ENCODE peak calls at places on chromosomes 11 and 22, in seven cellular contexts. L is colonic mucosa, A is BE2C, H is foreskin fibroblast, B is A549, K is fibroblast of mammary gland, G is GM12865. C is an unnamed sample.

GRCh38 chr11:62251698-62252097 is 9.7 kb downstream of the SCGB1D2 start:
- DNase-seq in L (no peak), A (no peak), H (no peak), B (no peak), K (no peak), G (no peak), C (no peak)

GRCh38 chr22:43440103-43440387 is 28.2 kb downstream of the MPPED1 start:
- DNase-seq in L (no peak), A (no peak), H (no peak), B (no peak), K (no peak), G (no peak), C (no peak)

GRCh38 chr11:116176484-116177005 is 596.2 kb downstream of the BUD13 start:
- DNase-seq in L (no peak), A (no peak), H (no peak), B (no peak), K (no peak), G (peak), C (no peak)

GRCh38 chr11:103988595-103988969 is 47.9 kb upstream of the DDI1 start:
- DNase-seq in L (no peak), A (no peak), H (peak), B (no peak), K (peak), G (no peak), C (peak)

GRCh38 chr22:30572840-30573593 is 1.4 kb downstream of the GAL3ST1 start:
- DNase-seq in L (peak), A (no peak), H (peak), B (peak), K (no peak), G (no peak), C (no peak)

GRCh38 chr11:75468534-75469340 is 35.7 kb upstream of the KLHL35 start:
- DNase-seq in L (no peak), A (peak), H (peak), B (no peak), K (peak), G (no peak), C (peak)

GRCh38 chr11:27688076-27688475 is 12.2 kb downstream of the BDNF start:
- DNase-seq in L (no peak), A (peak), H (no peak), B (no peak), K (no peak), G (no peak), C (no peak)

GRCh38 chr11:119094816-119095065 is 6.9 kb downstream of the DPAGT1 start:
- DNase-seq in L (peak), A (peak), H (peak), B (no peak), K (peak), G (peak), C (peak)

GRCh38 chr11:125945011-125945796 is 640 bp upstream of the VSIG10L2 start:
- DNase-seq in L (no peak), A (no peak), H (no peak), B (no peak), K (no peak), G (no peak), C (no peak)

GRCh38 chr11:63530021-63530420 is 6.6 kb upstream of the PLAAT4 start:
- DNase-seq in L (no peak), A (no peak), H (no peak), B (no peak), K (no peak), G (no peak), C (no peak)

GRCh38 chr11:18775492-18776292 is 15.9 kb downstream of the PTPN5 start:
- DNase-seq in L (peak), A (peak), H (peak), B (peak), K (peak), G (peak), C (peak)

GRCh38 chr11:7516488-7516887 is 2.7 kb downstream of the PPFIBP2 start:
- DNase-seq in L (no peak), A (no peak), H (no peak), B (no peak), K (no peak), G (no peak), C (no peak)

GRCh38 chr11:7512525-7513209 is 1.1 kb upstream of the PPFIBP2 start:
- DNase-seq in L (peak), A (peak), H (peak), B (no peak), K (peak), G (peak), C (peak)

GRCh38 chr11:7513210-7514098 is at the start of gene PPFIBP2:
- DNase-seq in L (peak), A (peak), H (peak), B (peak), K (peak), G (peak), C (peak)

GRCh38 chr11:7514099-7514725 is 413 bp downstream of the PPFIBP2 start:
- DNase-seq in L (peak), A (no peak), H (peak), B (peak), K (no peak), G (peak), C (no peak)

GRCh38 chr11:7515544-7515943 is 1.7 kb downstream of the PPFIBP2 start:
- DNase-seq in L (no peak), A (no peak), H (no peak), B (no peak), K (no peak), G (no peak), C (no peak)
- H3K4me3 ChIP-seq in L (no peak), A (no peak), H (no peak), B (no peak), K (no peak), G (peak), C (no peak)

DNA sequence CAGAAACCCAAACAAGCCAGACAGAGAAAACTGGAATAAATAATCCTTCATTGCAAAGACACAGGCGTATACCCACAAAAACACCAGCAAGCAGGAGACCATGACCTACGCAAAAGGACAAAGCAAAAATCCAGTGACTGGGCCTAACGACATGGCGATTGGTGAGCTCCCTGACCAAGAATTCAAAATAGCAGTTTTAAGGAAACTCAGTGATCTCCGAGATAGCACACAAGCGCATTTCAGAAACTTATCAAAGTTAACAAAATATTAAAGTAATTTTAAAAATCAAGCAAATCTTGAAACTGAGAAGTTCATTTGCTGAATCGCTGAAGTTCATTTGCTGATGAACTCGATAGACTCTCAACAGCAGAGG is 27.6 kb downstream of the DBX1 start:
- DNase-seq in L (no peak), A (no peak), H (no peak), B (no peak), K (no peak), G (no peak), C (no peak)
- TF ChIP-seq CTCF in L (peak), A (no peak), H (no peak), B (no peak), K (no peak), G (no peak), C (no peak)

GRCh38 chr22:26513852-26514251 is 1.6 kb upstream of the TFIP11 start:
- DNase-seq in L (no peak), A (no peak), H (peak), B (no peak), K (no peak), G (no peak), C (no peak)

GRCh38 chr22:26517429-26517828 is 5.2 kb upstream of the TFIP11 start:
- DNase-seq in L (no peak), A (no peak), H (peak), B (no peak), K (no peak), G (no peak), C (no peak)

GRCh38 chr22:26515938-26516337 is 3.7 kb upstream of the TFIP11 start:
- DNase-seq in L (no peak), A (no peak), H (no peak), B (no peak), K (no peak), G (no peak), C (no peak)

GRCh38 chr22:26514419-26515161 is 2.3 kb upstream of the TFIP11 start:
- DNase-seq in L (no peak), A (no peak), H (no peak), B (no peak), K (no peak), G (no peak), C (no peak)

GRCh38 chr22:26516503-26516902 is 4.2 kb upstream of the TFIP11 start:
- DNase-seq in L (no peak), A (no peak), H (no peak), B (no peak), K (no peak), G (no peak), C (no peak)
- H3K4me3 ChIP-seq in L (no peak), A (no peak), H (no peak), B (no peak), K (no peak), G (no peak), C (no peak)

DNA sequence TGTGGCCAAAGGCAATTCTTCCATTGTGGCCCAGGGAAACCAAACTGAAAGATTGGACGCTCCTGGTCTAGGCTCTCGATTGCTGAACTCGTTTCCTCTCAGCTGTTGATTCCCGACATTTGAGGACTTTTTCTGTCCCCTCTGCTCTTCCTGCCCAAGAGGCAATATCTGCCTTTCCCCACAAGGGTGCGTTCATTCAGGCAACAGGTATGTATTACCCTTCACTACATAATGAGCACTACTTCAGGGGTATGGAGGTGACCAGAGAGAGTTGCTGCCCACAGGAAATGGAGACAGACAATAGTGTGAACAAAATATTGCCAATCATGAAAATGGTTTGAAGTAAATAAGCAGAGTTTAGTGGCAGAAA is 8.2 kb downstream of the PTH start:
- DNase-seq in L (peak), A (no peak), H (peak), B (peak), K (peak), G (peak), C (peak)
- TF ChIP-seq CTCF in L (peak), A (no peak), H (no peak), B (no peak), K (peak), G (peak), C (peak)

GRCh38 chr22:28976588-28976987 is 85.0 kb downstream of the C22orf31 start:
- DNase-seq in L (no peak), A (no peak), H (peak), B (no peak), K (peak), G (peak), C (peak)

GRCh38 chr22:28978863-28979799 is 82.5 kb downstream of the C22orf31 start:
- DNase-seq in L (no peak), A (no peak), H (no peak), B (no peak), K (peak), G (no peak), C (no peak)

GRCh38 chr22:28978158-28978557 is 83.5 kb downstream of the C22orf31 start:
- DNase-seq in L (no peak), A (no peak), H (peak), B (peak), K (peak), G (no peak), C (peak)

GRCh38 chr22:28977481-28977971 is 84.1 kb downstream of the C22orf31 start:
- DNase-seq in L (no peak), A (no peak), H (no peak), B (no peak), K (peak), G (no peak), C (peak)

GRCh38 chr22:28977050-28977449 is 84.6 kb downstream of the C22orf31 start:
- DNase-seq in L (no peak), A (no peak), H (peak), B (no peak), K (no peak), G (no peak), C (no peak)
- H3K4me3 ChIP-seq in L (no peak), A (no peak), H (peak), B (peak), K (no peak), G (no peak), C (no peak)

DNA sequence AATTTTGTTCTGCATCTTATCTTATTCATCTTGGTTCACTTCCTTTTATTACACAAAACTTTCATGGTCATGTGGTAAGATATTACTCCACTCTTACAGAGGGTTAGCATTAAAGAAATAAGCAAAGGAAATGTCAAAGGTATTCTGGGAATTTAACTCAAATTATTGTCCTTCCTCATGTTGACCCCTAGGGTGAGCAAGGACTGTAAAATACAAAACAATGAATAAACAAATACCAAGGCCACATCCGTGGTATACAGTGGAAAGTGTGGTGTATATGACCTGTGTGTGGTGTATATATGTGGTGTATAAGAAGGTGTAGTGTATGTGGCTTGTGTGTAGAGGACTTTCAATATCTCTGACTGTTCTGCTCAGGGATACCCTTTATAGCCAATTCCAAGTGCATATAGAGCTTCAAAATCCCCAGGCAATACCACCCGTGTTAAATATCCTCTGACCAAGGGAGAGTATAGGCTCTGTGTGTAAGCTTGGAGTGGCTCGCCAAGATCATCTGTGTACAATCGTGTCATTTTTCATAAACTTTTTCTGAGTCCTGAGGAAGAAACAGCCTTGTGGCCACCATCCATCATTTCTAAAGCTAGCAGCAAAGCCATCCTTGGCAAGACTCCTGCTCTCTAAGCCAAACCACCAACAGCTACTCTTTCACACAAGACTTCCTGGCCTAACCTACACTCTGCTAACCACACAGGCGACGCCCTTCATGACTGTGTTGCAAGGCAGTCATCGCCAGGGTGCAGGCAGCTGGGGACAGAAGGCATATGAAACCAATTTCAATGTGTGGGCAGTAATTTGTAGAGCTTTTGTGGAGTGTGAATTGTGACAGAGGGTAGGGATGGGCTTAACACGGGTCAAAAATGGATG is 548.0 kb downstream of the ETS1 start:
- DNase-seq in L (peak), A (no peak), H (peak), B (no peak), K (peak), G (peak), C (peak)
- TF ChIP-seq CTCF in L (no peak), A (no peak), H (no peak), B (no peak), K (peak), G (no peak), C (peak)

GRCh38 chr22:46627806-46628482 is 7.8 kb downstream of the GRAMD4 start:
- DNase-seq in L (no peak), A (no peak), H (no peak), B (no peak), K (no peak), G (no peak), C (no peak)
- H3K4me3 ChIP-seq in L (no peak), A (no peak), H (no peak), B (no peak), K (no peak), G (no peak), C (no peak)

DNA sequence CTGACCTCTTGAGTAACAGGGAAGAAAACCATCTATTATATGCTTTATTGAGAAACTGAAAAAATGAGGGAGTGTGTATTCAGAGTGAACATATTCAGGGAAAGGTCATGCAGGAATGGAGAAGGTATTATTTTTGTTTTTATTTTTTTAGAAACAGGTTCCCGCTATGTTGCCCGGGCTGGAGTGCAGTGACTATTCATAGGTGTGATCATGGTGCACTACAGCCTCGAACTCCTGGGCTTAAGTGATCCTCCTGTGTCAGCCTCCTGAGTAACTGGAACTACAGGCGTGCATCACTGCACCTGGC is 8.7 kb upstream of the RCE1 start:
- DNase-seq in L (no peak), A (no peak), H (no peak), B (no peak), K (no peak), G (no peak), C (no peak)
- TF ChIP-seq CTCF in L (no peak), A (no peak), H (no peak), B (no peak), K (no peak), G (no peak), C (no peak)

C was measured in cardiac fibroblast.